ENCODE peak calls at places on chromosomes 5 and 9, in four cellular contexts. A is GM12878, N is H1, H is SK-N-SH. G is an unnamed sample.
A peak's percentile ranks its signal among the peaks of the same experiment; 100 is the strongest.

GRCh38 chr5:178323961-178324360 is 91.4 kb upstream of the PHYKPL start:
- DNase-seq in A (no peak), N (no peak), H (no peak), G (no peak)

GRCh38 chr9:16782490-16782889 is 88.0 kb downstream of the BNC2 start:
- DNase-seq in A (no peak), N (no peak), H (no peak), G (no peak)

GRCh38 chr5:165272471-165272870 is 1767.1 kb downstream of the MAT2B start:
- DNase-seq in A (no peak), N (no peak), H (no peak), G (no peak)

GRCh38 chr5:58999804-59000595 is 417.1 kb downstream of the RAB3C start:
- DNase-seq in A (no peak), N (peak; percentile 61), H (peak; percentile 8), G (no peak)

GRCh38 chr5:110414360-110414759 is 312.1 kb downstream of the TMEM232 start:
- DNase-seq in A (no peak), N (no peak), H (no peak), G (peak; percentile 8)

GRCh38 chr5:2382776-2383677 is 368.4 kb downstream of the IRX2 start:
- DNase-seq in A (no peak), N (no peak), H (no peak), G (no peak)

GRCh38 chr5:134101686-134102439 is 12.6 kb upstream of the TCF7 start:
- DNase-seq in A (peak; percentile 43), N (peak; percentile 97), H (peak; percentile 85), G (peak; percentile 58)

GRCh38 chr5:133261993-133262392 is 210.2 kb downstream of the HSPA4 start:
- DNase-seq in A (no peak), N (no peak), H (no peak), G (peak; percentile 27)

GRCh38 chr5:31728039-31728438 is 89.1 kb downstream of the PDZD2 start:
- DNase-seq in A (no peak), N (no peak), H (no peak), G (no peak)

GRCh38 chr9:129575818-129576217 is 45.1 kb downstream of the C9orf50 start:
- DNase-seq in A (no peak), N (no peak), H (no peak), G (no peak)

GRCh38 chr9:37574241-37574721 is 1.9 kb downstream of the FBXO10 start:
- DNase-seq in A (no peak), N (no peak), H (peak; percentile 25), G (no peak)

GRCh38 chr5:174362514-174362913 is 317.0 kb downstream of the NSG2 start:
- DNase-seq in A (no peak), N (no peak), H (no peak), G (no peak)

GRCh38 chr5:124922255-124922975 is 176.0 kb upstream of the ZNF608 start:
- DNase-seq in A (no peak), N (no peak), H (no peak), G (no peak)

GRCh38 chr5:172009536-172010270 is 3.3 kb upstream of the FBXW11 start:
- DNase-seq in A (no peak), N (no peak), H (no peak), G (no peak)

GRCh38 chr9:74609671-74610416 is 112.7 kb downstream of the RORB start:
- DNase-seq in A (no peak), N (no peak), H (peak; percentile 15), G (no peak)

GRCh38 chr5:53480474-53481353 is at the start of gene FST:
- DNase-seq in A (no peak), N (peak; percentile 78), H (peak; percentile 75), G (no peak)

GRCh38 chr5:59103303-59103702 is 520.4 kb downstream of the RAB3C start:
- DNase-seq in A (no peak), N (no peak), H (no peak), G (no peak)

GRCh38 chr9:31730398-31730797 is 654.0 kb upstream of the ACO1 start:
- DNase-seq in A (no peak), N (no peak), H (no peak), G (no peak)
- TF ChIP-seq YY1 in A (no peak), N (no peak), H (no peak), G (no peak)

DNA sequence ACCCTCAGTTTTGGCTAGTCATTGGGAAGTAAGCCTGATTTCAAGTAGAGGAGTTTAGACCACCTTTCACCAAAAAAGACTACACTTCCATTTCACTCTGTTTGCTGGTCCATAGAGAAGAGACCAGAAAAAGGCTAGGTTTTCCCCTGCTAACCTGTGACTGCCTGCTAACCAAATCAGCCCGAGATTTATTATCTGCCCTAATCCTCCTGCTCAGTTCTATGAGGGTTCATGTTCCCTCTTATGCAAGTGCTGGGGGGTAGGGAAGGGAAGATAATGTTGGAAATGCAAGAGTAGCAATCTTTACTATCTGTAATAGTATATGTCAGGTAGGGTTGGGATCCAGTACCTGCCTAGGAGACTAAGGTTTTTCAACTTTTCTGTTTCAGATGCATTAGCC is 51.6 kb upstream of the CCNG1 start:
- DNase-seq in A (no peak), N (no peak), H (no peak), G (no peak)
- TF ChIP-seq TCF12 in A (no peak), N (no peak), H (no peak), G (no peak)

GRCh38 chr5:153014194-153014593 is 476.3 kb upstream of the GRIA1 start:
- DNase-seq in A (no peak), N (no peak), H (no peak), G (no peak)

GRCh38 chr5:153018121-153018520 is 472.3 kb upstream of the GRIA1 start:
- DNase-seq in A (no peak), N (no peak), H (no peak), G (no peak)
- TF ChIP-seq YY1 in A (no peak), N (no peak), H (no peak), G (no peak)

GRCh38 chr5:148844433-148845279 is 18.2 kb downstream of the ADRB2 start:
- DNase-seq in A (no peak), N (no peak), H (no peak), G (no peak)
- TF ChIP-seq TCF12 in A (no peak), N (no peak), H (no peak), G (no peak)

DNA sequence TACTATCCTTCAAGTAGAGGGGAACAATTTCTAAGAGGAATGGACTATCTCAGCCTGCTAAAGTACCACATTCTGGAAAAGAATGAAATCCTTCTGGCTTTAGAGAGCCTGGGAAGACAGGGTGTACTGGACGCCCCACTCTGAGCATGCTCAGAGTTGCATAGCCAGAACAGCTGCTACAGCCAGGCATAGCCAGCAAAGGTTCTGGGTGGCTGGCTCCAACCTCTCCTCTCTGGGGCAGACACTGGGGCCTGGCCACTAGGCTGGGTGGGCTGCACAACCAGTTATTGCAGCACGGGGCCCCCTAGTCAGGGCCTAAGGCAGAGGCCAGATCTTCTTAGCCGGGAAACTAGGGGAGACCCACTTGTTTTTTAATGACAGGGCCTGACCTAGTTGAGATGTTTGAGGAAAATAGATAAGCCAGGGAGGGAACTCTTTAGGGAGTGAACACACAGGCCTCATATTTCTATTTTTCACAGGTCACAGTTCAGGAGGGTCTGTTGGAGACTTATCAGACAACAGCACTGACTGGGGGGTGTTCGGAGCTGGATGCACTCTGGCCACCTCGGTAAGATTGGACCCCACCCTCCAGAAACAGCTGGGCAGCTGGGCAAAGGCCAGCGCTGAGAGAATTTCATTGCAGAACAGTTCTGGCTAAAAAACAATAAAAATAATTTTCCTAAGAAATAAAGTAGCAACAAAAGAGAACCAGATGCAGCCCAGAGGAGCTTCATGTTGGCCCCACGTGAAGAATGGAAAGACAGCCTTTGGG is 142.9 kb downstream of the LPAR1 start:
- DNase-seq in A (no peak), N (no peak), H (no peak), G (no peak)
- TF ChIP-seq YY1 in A (no peak), N (no peak), H (no peak), G (no peak)

GRCh38 chr9:72465602-72466001 is 55.8 kb upstream of the TMC1 start:
- DNase-seq in A (no peak), N (no peak), H (no peak), G (no peak)

GRCh38 chr9:72459308-72459707 is 62.1 kb upstream of the TMC1 start:
- DNase-seq in A (no peak), N (no peak), H (no peak), G (no peak)

GRCh38 chr9:72464819-72465218 is 56.6 kb upstream of the TMC1 start:
- DNase-seq in A (no peak), N (no peak), H (no peak), G (no peak)

GRCh38 chr9:72460342-72461312 is 60.8 kb upstream of the TMC1 start:
- DNase-seq in A (no peak), N (no peak), H (no peak), G (no peak)

GRCh38 chr9:72462340-72462739 is 59.1 kb upstream of the TMC1 start:
- DNase-seq in A (no peak), N (no peak), H (no peak), G (no peak)
- TF ChIP-seq TCF12 in A (no peak), N (no peak), H (no peak), G (no peak)

DNA sequence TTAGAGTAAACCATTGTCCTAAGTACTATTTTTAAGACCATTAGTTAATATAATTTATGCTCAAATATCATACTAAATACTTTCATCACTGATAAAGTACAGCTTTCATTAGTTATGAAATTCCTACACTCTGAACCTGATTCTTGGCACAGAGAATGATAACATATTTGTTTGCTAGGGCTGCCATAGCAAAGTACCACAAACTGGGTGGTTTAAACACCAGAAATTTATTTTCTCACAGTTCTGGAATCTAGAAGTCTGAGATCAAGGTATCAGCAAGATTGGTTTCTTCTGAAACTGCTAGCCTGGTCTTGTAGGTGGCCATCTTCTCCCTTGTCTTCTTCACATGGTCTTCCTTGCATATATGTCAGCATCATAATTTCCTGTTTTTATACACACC is 608.4 kb downstream of the TLE1 start:
- DNase-seq in A (no peak), N (no peak), H (no peak), G (no peak)
- TF ChIP-seq YY1 in A (no peak), N (no peak), H (no peak), G (no peak)